ENCODE peak calls at places on chromosomes 2 and 18, in nine cellular contexts. A is cardiac muscle cell; B is NB4; D is Caco-2; F is fibroblast of pulmonary artery; P is upper lobe of right lung; E is CD8-positive, alpha-beta T cell; Y is psoas muscle; G is sigmoid colon. W is an unnamed sample.

GRCh38 chr2:238848941-238849853 is 1.3 kb downstream of the TWIST2 start:
- DNase-seq in D (no peak), E (no peak), B (no peak), G (no peak), Y (no peak), P (no peak), A (peak; percentile 38), F (peak; percentile 28), W (no peak)

GRCh38 chr2:23814963-23815362 is 112.0 kb downstream of the ATAD2B start:
- DNase-seq in P (no peak), E (no peak), D (no peak), G (no peak), A (no peak), F (no peak), B (no peak), Y (no peak), W (no peak)

GRCh38 chr2:152598975-152599724 is 118.1 kb downstream of the PRPF40A start:
- DNase-seq in P (no peak), A (no peak), G (no peak), D (no peak), B (peak; percentile 37), F (no peak), Y (no peak), E (no peak), W (no peak)

GRCh38 chr2:171469176-171469575 is 35.1 kb downstream of the DCAF17 start:
- DNase-seq in B (no peak), G (no peak), F (no peak), Y (no peak), P (no peak), A (no peak), D (no peak), E (no peak), W (no peak)

GRCh38 chr2:158688722-158689121 is 106.4 kb upstream of the DAPL1 start:
- DNase-seq in B (peak; percentile 32), G (no peak), P (no peak), Y (no peak), E (no peak), A (peak; percentile 46), F (peak; percentile 55), D (no peak), W (no peak)

GRCh38 chr2:216115224-216115582 is 6.1 kb downstream of the XRCC5 start:
- DNase-seq in A (peak; percentile 22), E (no peak), Y (no peak), P (no peak), G (no peak), D (no peak), B (peak; percentile 41), F (peak; percentile 28), W (no peak)

GRCh38 chr2:1816414-1816911 is 72.1 kb upstream of the PXDN start:
- DNase-seq in G (peak; percentile 93), Y (peak; percentile 72), F (peak; percentile 21), E (no peak), D (no peak), A (peak; percentile 34), B (no peak), P (no peak), W (no peak)

GRCh38 chr2:218713922-218714321 is 3.3 kb downstream of the TTLL4 start:
- DNase-seq in D (no peak), P (no peak), E (no peak), G (no peak), Y (no peak), A (no peak), F (no peak), B (no peak), W (no peak)

GRCh38 chr2:128489580-128490273 is 171.1 kb upstream of the HS6ST1 start:
- DNase-seq in B (peak; percentile 86), Y (no peak), D (peak; percentile 30), P (peak; percentile 27), E (no peak), G (no peak), F (no peak), A (peak; percentile 21), W (no peak)

GRCh38 chr2:178510388-178510787 is 30.1 kb downstream of the PLEKHA3 start:
- DNase-seq in E (no peak), Y (no peak), D (no peak), F (no peak), A (no peak), P (no peak), B (no peak), G (no peak), W (no peak)

GRCh38 chr2:54331095-54331835 is 75.2 kb upstream of the TSPYL6 start:
- DNase-seq in G (peak; percentile 66), D (no peak), F (no peak), P (no peak), Y (no peak), B (no peak), E (no peak), A (no peak), W (no peak)

GRCh38 chr18:6994053-6994452 is 123.5 kb downstream of the LAMA1 start:
- DNase-seq in A (peak; percentile 29), F (peak; percentile 9), Y (no peak), E (no peak), P (no peak), B (no peak), D (no peak), G (no peak), W (no peak)

GRCh38 chr2:42008241-42008911 is 39.4 kb upstream of the PKDCC start:
- DNase-seq in B (no peak), P (no peak), A (peak; percentile 58), Y (no peak), F (peak; percentile 54), G (no peak), D (no peak), E (no peak), W (no peak)

GRCh38 chr2:189092936-189093335 is 86.6 kb downstream of the COL5A2 start:
- DNase-seq in B (no peak), P (no peak), A (peak; percentile 92), F (peak; percentile 79), D (no peak), E (no peak), Y (peak; percentile 56), G (peak; percentile 78), W (no peak)

GRCh38 chr2:227163998-227164744 is at the start of the genes COL4A3 and COL4A4:
- DNase-seq in E (no peak), Y (peak; percentile 84), G (peak; percentile 67), A (peak; percentile 30), F (no peak), D (no peak), B (no peak), P (peak; percentile 91), W (no peak)

DNA sequence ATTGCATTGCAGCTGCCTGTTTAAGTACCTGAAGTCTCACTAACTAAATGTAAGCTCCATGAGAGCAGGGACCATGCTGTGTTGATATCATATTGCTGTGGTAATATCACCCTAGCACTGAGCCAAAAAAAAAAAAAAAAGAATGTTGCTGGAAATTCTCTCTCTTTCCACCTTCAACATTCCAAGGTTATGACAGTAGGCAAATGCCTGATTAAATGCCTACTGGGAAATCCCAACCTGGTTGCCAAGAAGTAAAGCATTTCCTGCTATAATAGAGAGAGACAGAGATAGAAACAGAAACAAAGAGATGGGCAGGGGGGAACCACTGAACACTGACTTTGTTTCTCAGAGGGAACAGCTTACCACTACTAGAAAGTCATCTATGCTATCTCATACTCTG is 1604.2 kb downstream of the LRP1B start:
- DNase-seq in D (no peak), P (no peak), E (no peak), Y (no peak), F (peak; percentile 77), G (no peak), B (no peak), A (peak; percentile 53), W (no peak)
- TF ChIP-seq CTCF in D (no peak), P (no peak), E (no peak), Y (no peak), F (no peak), G (no peak), B (no peak), A (no peak), W (no peak)

GRCh38 chr2:40896358-40896757 is 444.5 kb upstream of the SLC8A1 start:
- DNase-seq in G (no peak), E (no peak), P (no peak), D (no peak), B (no peak), A (no peak), F (no peak), Y (no peak), W (no peak)
- H3K4me3 ChIP-seq in G (no peak overlapping the region), E (no peak overlapping the region), P (no peak overlapping the region), D (no peak overlapping the region), B (no peak overlapping the region), A (no peak overlapping the region), F (no peak overlapping the region), Y (no peak overlapping the region), W (no peak overlapping the region)

GRCh38 chr2:46297546-46298271 is 502 bp downstream of the EPAS1 start:
- DNase-seq in A (no peak), D (peak; percentile 88), Y (peak; percentile 73), F (peak; percentile 40), B (peak; percentile 22), G (peak; percentile 75), E (peak; percentile 78), P (peak; percentile 96), W (no peak)

GRCh38 chr2:46298272-46298521 is 990 bp downstream of the EPAS1 start:
- DNase-seq in G (no peak), P (no peak), Y (no peak), B (no peak), F (no peak), E (no peak), A (no peak), D (no peak), W (no peak)

GRCh38 chr2:46296216-46296839 is 879 bp upstream of the EPAS1 start:
- DNase-seq in F (no peak), G (peak; percentile 79), Y (peak; percentile 76), P (peak; percentile 84), B (peak; percentile 80), A (peak; percentile 46), E (no peak), D (no peak), W (no peak)

GRCh38 chr2:46298522-46299351 is 1.5 kb downstream of the EPAS1 start:
- DNase-seq in B (peak; percentile 54), A (peak; percentile 79), D (peak; percentile 60), G (peak; percentile 77), P (peak; percentile 85), F (peak; percentile 73), E (no peak), Y (peak; percentile 76), W (no peak)

GRCh38 chr2:46296840-46297545 is at the start of gene EPAS1:
- DNase-seq in F (peak; percentile 94), B (peak; percentile 90), G (peak; percentile 96), Y (peak; percentile 97), E (peak; percentile 82), A (peak; percentile 96), D (peak; percentile 91), P (peak; percentile 99), W (no peak)
- TF ChIP-seq CTCF in F (no peak), B (no peak), G (no peak), Y (no peak), E (no peak), A (no peak), D (no peak), P (no peak), W (no peak)

DNA sequence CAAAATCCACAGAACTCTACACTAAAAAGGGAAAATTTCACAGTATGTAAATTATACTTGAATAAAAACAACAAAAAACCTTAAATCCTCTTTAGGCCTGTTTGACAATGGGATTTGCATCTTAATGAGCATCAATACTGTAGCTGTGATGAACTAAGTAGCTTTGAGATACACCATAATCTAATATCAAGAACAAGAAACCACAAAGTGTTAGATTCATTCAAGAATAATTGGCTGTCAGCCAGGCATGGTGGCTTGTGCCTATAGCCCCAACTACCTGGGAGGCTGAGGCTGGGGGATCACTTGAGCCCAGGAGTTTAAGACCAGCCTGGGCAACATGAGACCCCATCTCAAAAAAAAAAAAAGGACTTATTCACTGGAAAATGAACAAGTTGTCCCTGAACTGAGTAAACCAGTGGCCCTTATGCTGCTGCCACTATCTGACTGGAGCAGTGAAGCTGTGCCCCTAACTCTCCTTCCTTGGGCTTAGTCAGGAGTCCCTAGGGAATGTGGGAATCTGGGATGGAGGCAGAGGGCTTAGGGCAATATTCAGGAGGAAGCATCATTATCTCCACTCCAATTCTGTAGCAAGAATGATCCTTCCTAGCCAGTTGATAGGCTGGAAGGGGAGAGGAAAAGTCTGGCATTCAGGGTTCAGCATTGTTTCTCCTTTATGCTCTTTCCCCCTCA is 88.5 kb downstream of the PRKCE start:
- DNase-seq in D (no peak), E (no peak), A (no peak), G (no peak), P (no peak), Y (no peak), F (no peak), B (no peak), W (no peak)
- H3K4me3 ChIP-seq in D (no peak overlapping the region), E (no peak overlapping the region), A (no peak overlapping the region), G (no peak overlapping the region), P (no peak overlapping the region), Y (no peak overlapping the region), F (no peak overlapping the region), B (no peak overlapping the region), W (no peak overlapping the region)

W was measured in LNCaP clone FGC.